ENCODE peak calls at places on chromosome 21, in nine cellular contexts. I is uterus; W is endothelial cell of umbilical vein; E is HCT116; D is tibial artery; U is left ventricle myocardium inferior; Y is cardiac muscle cell; G is CD8-positive, alpha-beta T cell; X is A673. Q is an unnamed sample.

GRCh38 chr21:31609081-31609480 is 50.4 kb upstream of the SOD1 start:
- DNase-seq in I (no peak), W (no peak), E (no peak), D (no peak), U (no peak), Y (no peak), G (no peak), X (no peak), Q (no peak)

GRCh38 chr21:30793581-30794314 is 19.3 kb downstream of the KRTAP8-1 start:
- DNase-seq in I (no peak), W (no peak), E (no peak), D (no peak), U (no peak), Y (no peak), G (no peak), X (no peak), Q (no peak)

GRCh38 chr21:17610862-17611261 is 1.8 kb downstream of the BTG3 start:
- DNase-seq in I (no peak), W (no peak), E (no peak), D (no peak), U (no peak), Y (no peak), G (no peak), X (peak; percentile 7), Q (no peak)

GRCh38 chr21:14922980-14923379 is 141.8 kb downstream of the NRIP1 start:
- DNase-seq in I (no peak), W (no peak), E (no peak), D (no peak), U (no peak), Y (no peak), G (no peak), X (no peak), Q (no peak)

GRCh38 chr21:43950481-43950880 is 61.6 kb upstream of the TRAPPC10 start:
- DNase-seq in I (no peak), W (no peak), E (no peak), D (no peak), U (no peak), Y (no peak), G (no peak), X (no peak), Q (no peak)

GRCh38 chr21:29007801-29008200 is 11.3 kb downstream of the RWDD2B start:
- DNase-seq in I (no peak), W (no peak), E (no peak), D (no peak), U (no peak), Y (no peak), G (no peak), X (no peak), Q (no peak)

GRCh38 chr21:45326169-45326833 is 38.6 kb upstream of the POFUT2 start:
- DNase-seq in I (no peak), W (no peak), E (no peak), D (peak; percentile 62), U (peak; percentile 16), Y (no peak), G (no peak), X (peak; percentile 41), Q (peak; percentile 61)

GRCh38 chr21:32007461-32007860 is 134.6 kb downstream of the HUNK start:
- DNase-seq in I (no peak), W (no peak), E (no peak), D (no peak), U (no peak), Y (no peak), G (no peak), X (peak; percentile 29), Q (no peak)

GRCh38 chr21:44599264-44600029 is 950 bp upstream of the KRTAP10-7 start:
- DNase-seq in I (no peak), W (no peak), E (no peak), D (no peak), U (no peak), Y (no peak), G (no peak), X (no peak), Q (no peak)

GRCh38 chr21:36699026-36699545 is at the start of gene SIM2:
- DNase-seq in I (no peak), W (no peak), E (peak; percentile 46), D (no peak), U (no peak), Y (peak; percentile 61), G (no peak), X (peak; percentile 64), Q (peak; percentile 64)

GRCh38 chr21:36696390-36696639 is 2.6 kb upstream of the SIM2 start:
- DNase-seq in I (no peak), W (no peak), E (no peak), D (no peak), U (no peak), Y (no peak), G (no peak), X (no peak), Q (no peak)

GRCh38 chr21:36698160-36699025 is 522 bp upstream of the SIM2 start:
- DNase-seq in I (no peak), W (no peak), E (peak; percentile 26), D (no peak), U (no peak), Y (peak; percentile 46), G (no peak), X (no peak), Q (peak; percentile 64)

GRCh38 chr21:36696640-36697472 is 2.1 kb upstream of the SIM2 start:
- DNase-seq in I (no peak), W (no peak), E (no peak), D (peak; percentile 51), U (no peak), Y (no peak), G (no peak), X (no peak), Q (peak; percentile 53)

DNA sequence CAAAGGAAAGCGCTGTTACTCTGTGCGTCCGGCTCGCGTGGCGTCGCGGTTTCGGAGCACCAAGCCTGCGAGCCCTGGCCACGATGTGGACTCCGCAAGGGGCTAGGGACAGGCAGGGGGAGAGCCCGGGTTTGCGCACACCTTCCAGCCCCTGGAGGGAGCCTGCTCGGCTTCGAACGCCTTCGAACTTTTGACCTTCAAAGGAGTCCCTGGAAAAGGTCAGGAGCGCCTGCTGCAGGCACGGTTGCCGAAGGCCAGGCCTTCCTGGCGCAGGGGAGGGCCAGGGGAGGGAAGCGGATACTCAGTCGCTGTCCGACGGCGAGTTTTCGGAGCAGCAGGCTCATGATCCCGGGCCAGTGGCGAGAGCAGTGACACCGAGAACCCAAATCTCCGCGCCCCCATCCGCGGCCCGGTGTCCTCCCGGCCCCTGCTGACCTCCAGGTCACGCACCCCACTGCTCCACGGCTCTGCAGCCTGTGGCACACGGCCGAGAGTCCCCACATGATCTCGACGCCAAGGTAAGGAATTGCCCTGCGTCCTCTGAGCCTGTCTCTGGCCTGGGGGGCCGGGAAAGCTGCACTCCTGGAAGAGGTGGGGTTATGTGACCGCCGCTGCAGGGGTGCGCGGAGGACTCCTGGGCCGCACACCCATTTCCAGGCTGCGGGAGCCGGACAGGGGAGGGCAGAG is 1.3 kb upstream of the SIM2 start:
- DNase-seq in I (no peak), W (no peak), E (no peak), D (no peak), U (no peak), Y (no peak), G (no peak), X (no peak), Q (peak; percentile 57)
- H3K27me3 ChIP-seq in I (peaks cover 17% of the 10 kb centered on the region), W (peaks cover 98% of the 10 kb centered on the region), E (no peaks in the 10 kb centered on the region), D (peaks cover 3% of the 10 kb centered on the region), U (peaks cover 100% of the 10 kb centered on the region), Y (peaks cover 100% of the 10 kb centered on the region), G (peaks cover 67% of the 10 kb centered on the region), X (peaks cover 6% of the 10 kb centered on the region), Q (peaks cover 100% of the 10 kb centered on the region)

GRCh38 chr21:36701912-36702621 is 3.2 kb downstream of the SIM2 start:
- DNase-seq in I (no peak), W (no peak), E (no peak), D (no peak), U (no peak), Y (no peak), G (no peak), X (no peak), Q (no peak)
- H3K4me1 ChIP-seq in I (no peaks in the 10 kb centered on the region), W (peaks cover 23% of the 10 kb centered on the region), E (peaks cover 24% of the 10 kb centered on the region), D (peaks cover 70% of the 10 kb centered on the region), U (peaks cover 76% of the 10 kb centered on the region), Y (peaks cover 16% of the 10 kb centered on the region), G (peaks cover 61% of the 10 kb centered on the region), X (peaks cover 25% of the 10 kb centered on the region), Q (peaks cover 51% of the 10 kb centered on the region)

GRCh38 chr21:42495027-42495426 is 997 bp downstream of the RSPH1 start:
- DNase-seq in I (no peak), W (no peak), E (no peak), D (no peak), U (no peak), Y (no peak), G (no peak), X (no peak), Q (no peak)

GRCh38 chr21:42495765-42496119 is 282 bp downstream of the RSPH1 start:
- DNase-seq in I (no peak), W (no peak), E (no peak), D (no peak), U (no peak), Y (no peak), G (no peak), X (peak; percentile 5), Q (no peak)

GRCh38 chr21:42498012-42498411 is 2.0 kb upstream of the RSPH1 start:
- DNase-seq in I (no peak), W (no peak), E (no peak), D (no peak), U (no peak), Y (no peak), G (no peak), X (no peak), Q (no peak)

GRCh38 chr21:42496839-42497202 is 797 bp upstream of the RSPH1 start:
- DNase-seq in I (no peak), W (no peak), E (no peak), D (no peak), U (no peak), Y (peak; percentile 37), G (no peak), X (no peak), Q (no peak)

GRCh38 chr21:42496120-42496838 is at the start of gene RSPH1:
- DNase-seq in I (peak; percentile 99), W (peak; percentile 99), E (peak; percentile 95), D (peak; percentile 100), U (peak; percentile 100), Y (peak; percentile 99), G (peak; percentile 99), X (peak; percentile 99), Q (peak; percentile 100)
- TF ChIP-seq CTCF in I (no peak), W (no peak), E (no peak), D (no peak), U (no peak), Y (no peak), G (no peak), X (peak; percentile 22), Q (no peak)

GRCh38 chr21:42279888-42280287 is 35.3 kb downstream of the TFF3 start:
- DNase-seq in I (no peak), W (no peak), E (no peak), D (no peak), U (no peak), Y (no peak), G (no peak), X (no peak), Q (no peak)

GRCh38 chr21:42280356-42281195 is 34.6 kb downstream of the TFF3 start:
- DNase-seq in I (no peak), W (no peak), E (no peak), D (no peak), U (no peak), Y (no peak), G (no peak), X (no peak), Q (no peak)

GRCh38 chr21:42282715-42283114 is 32.5 kb downstream of the TFF3 start:
- DNase-seq in I (no peak), W (no peak), E (no peak), D (no peak), U (no peak), Y (no peak), G (no peak), X (no peak), Q (no peak)

GRCh38 chr21:42282021-42282420 is 33.2 kb downstream of the TFF3 start:
- DNase-seq in I (no peak), W (no peak), E (no peak), D (no peak), U (no peak), Y (no peak), G (no peak), X (no peak), Q (no peak)

GRCh38 chr21:42281196-42281680 is 34.0 kb downstream of the TFF3 start:
- DNase-seq in I (no peak), W (no peak), E (no peak), D (no peak), U (no peak), Y (no peak), G (no peak), X (no peak), Q (no peak)
- H3K27me3 ChIP-seq in I (no peaks in the 10 kb centered on the region), W (no peaks in the 10 kb centered on the region), E (no peaks in the 10 kb centered on the region), D (no peaks in the 10 kb centered on the region), U (no peaks in the 10 kb centered on the region), Y (no peaks in the 10 kb centered on the region), G (no peaks in the 10 kb centered on the region), X (no peaks in the 10 kb centered on the region), Q (no peaks in the 10 kb centered on the region)

Q was measured in upper lobe of right lung.